ENCODE peak calls at places on chromosomes 13 and 19, in eight cellular contexts. One of them, this sample, is unnamed.

GRCh38 chr13:59364508-59365187 is 799.1 kb downstream of the DIAPH3 start:
- DNase-seq in right atrium auricular region: no peak
- DNase-seq in iPS-NIHi11: peak
- DNase-seq in epithelial cell of proximal tubule: no peak
- DNase-seq in activated naive CD4-positive, alpha-beta T cell: no peak
- DNase-seq in fibroblast of pulmonary artery: no peak
- DNase-seq in left kidney: no peak
- DNase-seq in WTC11: peak
- DNase-seq in this sample: no peak

GRCh38 chr13:53200498-53201453 is 172.2 kb downstream of the OLFM4 start:
- DNase-seq in activated naive CD4-positive, alpha-beta T cell: no peak
- DNase-seq in right atrium auricular region: no peak
- DNase-seq in fibroblast of pulmonary artery: peak
- DNase-seq in epithelial cell of proximal tubule: no peak
- DNase-seq in left kidney: peak
- DNase-seq in iPS-NIHi11: peak
- DNase-seq in WTC11: peak
- DNase-seq in this sample: no peak

GRCh38 chr13:56850852-56851251 is 289.9 kb upstream of the PRR20A start:
- DNase-seq in left kidney: no peak
- DNase-seq in activated naive CD4-positive, alpha-beta T cell: no peak
- DNase-seq in WTC11: no peak
- DNase-seq in epithelial cell of proximal tubule: no peak
- DNase-seq in fibroblast of pulmonary artery: no peak
- DNase-seq in right atrium auricular region: no peak
- DNase-seq in iPS-NIHi11: no peak
- DNase-seq in this sample: no peak

GRCh38 chr13:51846756-51847155 is 1.8 kb upstream of the TMEM272 start:
- DNase-seq in epithelial cell of proximal tubule: no peak
- DNase-seq in fibroblast of pulmonary artery: no peak
- DNase-seq in WTC11: no peak
- DNase-seq in iPS-NIHi11: no peak
- DNase-seq in left kidney: no peak
- DNase-seq in right atrium auricular region: no peak
- DNase-seq in activated naive CD4-positive, alpha-beta T cell: no peak
- DNase-seq in this sample: no peak

GRCh38 chr13:97189943-97190342 is 32.2 kb upstream of the MBNL2 start:
- DNase-seq in WTC11: no peak
- DNase-seq in iPS-NIHi11: no peak
- DNase-seq in epithelial cell of proximal tubule: no peak
- DNase-seq in fibroblast of pulmonary artery: no peak
- DNase-seq in right atrium auricular region: no peak
- DNase-seq in left kidney: no peak
- DNase-seq in activated naive CD4-positive, alpha-beta T cell: no peak
- DNase-seq in this sample: no peak

GRCh38 chr13:95624020-95624419 is 20.5 kb downstream of the DZIP1 start:
- DNase-seq in fibroblast of pulmonary artery: peak
- DNase-seq in activated naive CD4-positive, alpha-beta T cell: no peak
- DNase-seq in epithelial cell of proximal tubule: no peak
- DNase-seq in WTC11: peak
- DNase-seq in left kidney: peak
- DNase-seq in iPS-NIHi11: peak
- DNase-seq in right atrium auricular region: no peak
- DNase-seq in this sample: peak

GRCh38 chr13:111516712-111517640 is 196.5 kb downstream of the TEX29 start:
- DNase-seq in right atrium auricular region: peak
- DNase-seq in activated naive CD4-positive, alpha-beta T cell: no peak
- DNase-seq in iPS-NIHi11: no peak
- DNase-seq in left kidney: no peak
- DNase-seq in WTC11: no peak
- DNase-seq in epithelial cell of proximal tubule: no peak
- DNase-seq in fibroblast of pulmonary artery: no peak
- DNase-seq in this sample: no peak

GRCh38 chr19:50551713-50552187 is 16.5 kb downstream of the LRRC4B start:
- DNase-seq in WTC11: no peak
- DNase-seq in fibroblast of pulmonary artery: peak
- DNase-seq in right atrium auricular region: no peak
- DNase-seq in iPS-NIHi11: no peak
- DNase-seq in epithelial cell of proximal tubule: no peak
- DNase-seq in left kidney: peak
- DNase-seq in activated naive CD4-positive, alpha-beta T cell: no peak
- DNase-seq in this sample: peak

GRCh38 chr19:50906217-50906616 is 5.0 kb downstream of the KLK4 start:
- DNase-seq in fibroblast of pulmonary artery: peak
- DNase-seq in iPS-NIHi11: peak
- DNase-seq in activated naive CD4-positive, alpha-beta T cell: no peak
- DNase-seq in epithelial cell of proximal tubule: no peak
- DNase-seq in left kidney: peak
- DNase-seq in WTC11: peak
- DNase-seq in right atrium auricular region: no peak
- DNase-seq in this sample: no peak

GRCh38 chr13:39575641-39576238 is 27.3 kb downstream of the LHFPL6 start:
- DNase-seq in WTC11: no peak
- DNase-seq in iPS-NIHi11: no peak
- DNase-seq in activated naive CD4-positive, alpha-beta T cell: no peak
- DNase-seq in fibroblast of pulmonary artery: no peak
- DNase-seq in right atrium auricular region: no peak
- DNase-seq in left kidney: no peak
- DNase-seq in epithelial cell of proximal tubule: no peak
- DNase-seq in this sample: no peak

GRCh38 chr19:584240-585001 is 5.3 kb upstream of the HCN2 start:
- DNase-seq in WTC11: peak
- DNase-seq in left kidney: peak
- DNase-seq in right atrium auricular region: no peak
- DNase-seq in iPS-NIHi11: peak
- DNase-seq in activated naive CD4-positive, alpha-beta T cell: peak
- DNase-seq in epithelial cell of proximal tubule: no peak
- DNase-seq in fibroblast of pulmonary artery: peak
- DNase-seq in this sample: peak

GRCh38 chr19:36423925-36424324 is 5.5 kb upstream of the ZFP82 start:
- DNase-seq in iPS-NIHi11: no peak
- DNase-seq in activated naive CD4-positive, alpha-beta T cell: no peak
- DNase-seq in left kidney: no peak
- DNase-seq in epithelial cell of proximal tubule: no peak
- DNase-seq in WTC11: no peak
- DNase-seq in fibroblast of pulmonary artery: no peak
- DNase-seq in right atrium auricular region: no peak
- DNase-seq in this sample: no peak

GRCh38 chr13:42035905-42036521 is 12.4 kb upstream of the DGKH start:
- DNase-seq in iPS-NIHi11: no peak
- DNase-seq in fibroblast of pulmonary artery: no peak
- DNase-seq in left kidney: no peak
- DNase-seq in WTC11: no peak
- DNase-seq in activated naive CD4-positive, alpha-beta T cell: no peak
- DNase-seq in epithelial cell of proximal tubule: no peak
- DNase-seq in right atrium auricular region: no peak
- DNase-seq in this sample: no peak

GRCh38 chr19:30563691-30564090 is 191.5 kb downstream of the ZNF536 start:
- DNase-seq in iPS-NIHi11: no peak
- DNase-seq in epithelial cell of proximal tubule: no peak
- DNase-seq in WTC11: no peak
- DNase-seq in left kidney: no peak
- DNase-seq in activated naive CD4-positive, alpha-beta T cell: no peak
- DNase-seq in fibroblast of pulmonary artery: no peak
- DNase-seq in right atrium auricular region: no peak
- DNase-seq in this sample: no peak

GRCh38 chr13:21139374-21139773 is 37.0 kb downstream of the SKA3 start:
- DNase-seq in WTC11: no peak
- DNase-seq in left kidney: no peak
- DNase-seq in right atrium auricular region: no peak
- DNase-seq in epithelial cell of proximal tubule: no peak
- DNase-seq in iPS-NIHi11: no peak
- DNase-seq in activated naive CD4-positive, alpha-beta T cell: no peak
- DNase-seq in fibroblast of pulmonary artery: no peak
- DNase-seq in this sample: no peak

GRCh38 chr19:19217110-19217509 is 5.4 kb downstream of the NCAN start:
- DNase-seq in activated naive CD4-positive, alpha-beta T cell: no peak
- DNase-seq in WTC11: no peak
- DNase-seq in epithelial cell of proximal tubule: no peak
- DNase-seq in iPS-NIHi11: peak
- DNase-seq in fibroblast of pulmonary artery: peak
- DNase-seq in right atrium auricular region: no peak
- DNase-seq in left kidney: no peak
- DNase-seq in this sample: no peak

GRCh38 chr19:29193116-29193515 is 19.8 kb downstream of the UQCRFS1 start:
- DNase-seq in right atrium auricular region: no peak
- DNase-seq in iPS-NIHi11: no peak
- DNase-seq in epithelial cell of proximal tubule: no peak
- DNase-seq in left kidney: no peak
- DNase-seq in fibroblast of pulmonary artery: no peak
- DNase-seq in activated naive CD4-positive, alpha-beta T cell: no peak
- DNase-seq in WTC11: no peak
- DNase-seq in this sample: peak

GRCh38 chr13:52447354-52447753 is 3.1 kb downstream of the VPS36 start:
- DNase-seq in activated naive CD4-positive, alpha-beta T cell: no peak
- DNase-seq in WTC11: no peak
- DNase-seq in epithelial cell of proximal tubule: no peak
- DNase-seq in left kidney: no peak
- DNase-seq in iPS-NIHi11: no peak
- DNase-seq in fibroblast of pulmonary artery: no peak
- DNase-seq in right atrium auricular region: no peak
- DNase-seq in this sample: no peak

GRCh38 chr19:42683917-42684513 is 56.3 kb downstream of the PSG3 start:
- DNase-seq in iPS-NIHi11: peak
- DNase-seq in activated naive CD4-positive, alpha-beta T cell: no peak
- DNase-seq in WTC11: peak
- DNase-seq in left kidney: peak
- DNase-seq in fibroblast of pulmonary artery: peak
- DNase-seq in right atrium auricular region: no peak
- DNase-seq in epithelial cell of proximal tubule: no peak
- DNase-seq in this sample: no peak

GRCh38 chr19:19026299-19026971 is 6.9 kb downstream of the SUGP2 start:
- DNase-seq in iPS-NIHi11: no peak
- DNase-seq in fibroblast of pulmonary artery: peak
- DNase-seq in left kidney: peak
- DNase-seq in WTC11: no peak
- DNase-seq in activated naive CD4-positive, alpha-beta T cell: no peak
- DNase-seq in right atrium auricular region: no peak
- DNase-seq in epithelial cell of proximal tubule: no peak
- DNase-seq in this sample: no peak

GRCh38 chr13:37679043-37679442 is 80.5 kb upstream of the POSTN start:
- DNase-seq in right atrium auricular region: no peak
- DNase-seq in iPS-NIHi11: no peak
- DNase-seq in fibroblast of pulmonary artery: no peak
- DNase-seq in activated naive CD4-positive, alpha-beta T cell: no peak
- DNase-seq in epithelial cell of proximal tubule: no peak
- DNase-seq in WTC11: no peak
- DNase-seq in left kidney: no peak
- DNase-seq in this sample: no peak

GRCh38 chr13:113545931-113546516 is 38.5 kb upstream of the TFDP1 start:
- DNase-seq in activated naive CD4-positive, alpha-beta T cell: no peak
- DNase-seq in epithelial cell of proximal tubule: no peak
- DNase-seq in right atrium auricular region: no peak
- DNase-seq in left kidney: no peak
- DNase-seq in iPS-NIHi11: no peak
- DNase-seq in fibroblast of pulmonary artery: no peak
- DNase-seq in WTC11: no peak
- DNase-seq in this sample: no peak

GRCh38 chr13:111505175-111505777 is 184.8 kb downstream of the TEX29 start:
- DNase-seq in WTC11: peak
- DNase-seq in fibroblast of pulmonary artery: no peak
- DNase-seq in iPS-NIHi11: peak
- DNase-seq in right atrium auricular region: no peak
- DNase-seq in left kidney: peak
- DNase-seq in activated naive CD4-positive, alpha-beta T cell: no peak
- DNase-seq in epithelial cell of proximal tubule: no peak
- DNase-seq in this sample: no peak

GRCh38 chr13:101139076-101139475 is 277.2 kb downstream of the NALCN start:
- DNase-seq in activated naive CD4-positive, alpha-beta T cell: no peak
- DNase-seq in iPS-NIHi11: no peak
- DNase-seq in epithelial cell of proximal tubule: peak
- DNase-seq in fibroblast of pulmonary artery: no peak
- DNase-seq in left kidney: peak
- DNase-seq in WTC11: no peak
- DNase-seq in right atrium auricular region: no peak
- DNase-seq in this sample: no peak

GRCh38 chr19:38665950-38666661 is 18.7 kb downstream of the ACTN4 start:
- DNase-seq in right atrium auricular region: peak
- DNase-seq in left kidney: peak
- DNase-seq in WTC11: peak
- DNase-seq in fibroblast of pulmonary artery: peak
- DNase-seq in activated naive CD4-positive, alpha-beta T cell: no peak
- DNase-seq in iPS-NIHi11: peak
- DNase-seq in epithelial cell of proximal tubule: no peak
- DNase-seq in this sample: no peak

GRCh38 chr19:8569066-8569761 is 8.0 kb downstream of the MYO1F start:
- DNase-seq in epithelial cell of proximal tubule: peak
- DNase-seq in left kidney: no peak
- DNase-seq in right atrium auricular region: peak
- DNase-seq in iPS-NIHi11: peak
- DNase-seq in activated naive CD4-positive, alpha-beta T cell: no peak
- DNase-seq in WTC11: no peak
- DNase-seq in fibroblast of pulmonary artery: peak
- DNase-seq in this sample: no peak

GRCh38 chr19:1082165-1082927 is 12.8 kb downstream of the POLR2E start:
- DNase-seq in right atrium auricular region: no peak
- DNase-seq in left kidney: peak
- DNase-seq in activated naive CD4-positive, alpha-beta T cell: peak
- DNase-seq in fibroblast of pulmonary artery: no peak
- DNase-seq in iPS-NIHi11: peak
- DNase-seq in WTC11: peak
- DNase-seq in epithelial cell of proximal tubule: no peak
- DNase-seq in this sample: no peak

GRCh38 chr19:4007836-4008539 is 452 bp downstream of the PIAS4 start:
- DNase-seq in right atrium auricular region: no peak
- DNase-seq in epithelial cell of proximal tubule: no peak
- DNase-seq in activated naive CD4-positive, alpha-beta T cell: no peak
- DNase-seq in iPS-NIHi11: peak
- DNase-seq in left kidney: peak
- DNase-seq in WTC11: peak
- DNase-seq in fibroblast of pulmonary artery: no peak
- DNase-seq in this sample: peak

GRCh38 chr19:1856698-1857603 is 6.4 kb downstream of the KLF16 start:
- DNase-seq in right atrium auricular region: peak
- DNase-seq in fibroblast of pulmonary artery: peak
- DNase-seq in WTC11: peak
- DNase-seq in iPS-NIHi11: peak
- DNase-seq in activated naive CD4-positive, alpha-beta T cell: no peak
- DNase-seq in epithelial cell of proximal tubule: no peak
- DNase-seq in left kidney: peak
- DNase-seq in this sample: peak

GRCh38 chr19:7647156-7647555 is 10.2 kb downstream of the STXBP2 start:
- DNase-seq in WTC11: no peak
- DNase-seq in iPS-NIHi11: no peak
- DNase-seq in epithelial cell of proximal tubule: no peak
- DNase-seq in left kidney: no peak
- DNase-seq in right atrium auricular region: no peak
- DNase-seq in fibroblast of pulmonary artery: no peak
- DNase-seq in activated naive CD4-positive, alpha-beta T cell: no peak
- DNase-seq in this sample: no peak

GRCh38 chr19:42179501-42179817 is 38.0 kb downstream of the DEDD2 start:
- DNase-seq in WTC11: no peak
- DNase-seq in fibroblast of pulmonary artery: no peak
- DNase-seq in left kidney: no peak
- DNase-seq in activated naive CD4-positive, alpha-beta T cell: no peak
- DNase-seq in epithelial cell of proximal tubule: no peak
- DNase-seq in iPS-NIHi11: no peak
- DNase-seq in right atrium auricular region: no peak
- DNase-seq in this sample: no peak

GRCh38 chr19:7254590-7254989 is 39.6 kb downstream of the INSR start:
- DNase-seq in fibroblast of pulmonary artery: no peak
- DNase-seq in activated naive CD4-positive, alpha-beta T cell: no peak
- DNase-seq in WTC11: no peak
- DNase-seq in left kidney: peak
- DNase-seq in iPS-NIHi11: peak
- DNase-seq in right atrium auricular region: no peak
- DNase-seq in epithelial cell of proximal tubule: no peak
- DNase-seq in this sample: no peak

GRCh38 chr19:5308471-5309437 is 31.9 kb downstream of the PTPRS start:
- DNase-seq in right atrium auricular region: peak
- DNase-seq in activated naive CD4-positive, alpha-beta T cell: no peak
- DNase-seq in iPS-NIHi11: no peak
- DNase-seq in fibroblast of pulmonary artery: peak
- DNase-seq in WTC11: no peak
- DNase-seq in epithelial cell of proximal tubule: no peak
- DNase-seq in left kidney: peak
- DNase-seq in this sample: peak

GRCh38 chr13:81781471-81781870 is 1440.5 kb upstream of the SPRY2 start:
- DNase-seq in iPS-NIHi11: no peak
- DNase-seq in epithelial cell of proximal tubule: no peak
- DNase-seq in WTC11: no peak
- DNase-seq in fibroblast of pulmonary artery: no peak
- DNase-seq in right atrium auricular region: no peak
- DNase-seq in left kidney: no peak
- DNase-seq in activated naive CD4-positive, alpha-beta T cell: no peak
- DNase-seq in this sample: no peak